ENCODE peak calls at places on chromosomes 12 and 14, in four cellular contexts. G is CD8-positive, alpha-beta T cell; Y is uterus; F is stimulated activated CD4-positive, alpha-beta T cell treated with anti-CD3 and anti-CD28 coated beads, TNF-alpha, amount 100 ng/mL, for 48 hours. A is an unnamed sample.
A peak's percentile ranks its signal among the peaks of the same experiment; 100 is the strongest.

GRCh38 chr12:238116-238515 is 24.2 kb upstream of the SLC6A12 start:
- DNase-seq in G (no peak), Y (no peak), F (no peak), A (no peak)

GRCh38 chr12:57223191-57224165 is 6.0 kb upstream of the SHMT2 start:
- DNase-seq in G (no peak), Y (no peak), F (no peak), A (no peak)

GRCh38 chr14:26841920-26842741 is 244.3 kb upstream of the NOVA1 start:
- DNase-seq in G (no peak), Y (peak; percentile 66), F (no peak), A (peak; percentile 79)

GRCh38 chr14:42854061-42854460 is 1247.4 kb downstream of the LRFN5 start:
- DNase-seq in G (no peak), Y (no peak), F (no peak), A (no peak)

GRCh38 chr14:51073751-51074150 is 21.2 kb downstream of the TRIM9 start:
- DNase-seq in G (no peak), Y (peak; percentile 57), F (no peak), A (no peak)

GRCh38 chr12:62468394-62468793 is 1.8 kb downstream of the MON2 start:
- DNase-seq in G (no peak), Y (no peak), F (no peak), A (no peak)

GRCh38 chr12:15011162-15011561 is 38.3 kb downstream of the PDE6H start:
- DNase-seq in G (no peak), Y (no peak), F (no peak), A (no peak)

GRCh38 chr14:65502676-65503124 is 90.2 kb downstream of the FUT8 start:
- DNase-seq in G (no peak), Y (no peak), F (no peak), A (no peak)

GRCh38 chr14:90273532-90273931 is 17.2 kb downstream of the PSMC1 start:
- DNase-seq in G (no peak), Y (no peak), F (no peak), A (peak; percentile 57)

GRCh38 chr14:104132981-104133380 is 5.4 kb upstream of the KIF26A start:
- DNase-seq in G (no peak), Y (no peak), F (no peak), A (no peak)

GRCh38 chr12:117836999-117837736 is 131.6 kb downstream of the KSR2 start:
- DNase-seq in G (peak; percentile 62), Y (peak; percentile 60), F (peak; percentile 69), A (peak; percentile 82)

GRCh38 chr12:118874698-118875548 is 106.4 kb upstream of the SRRM4 start:
- DNase-seq in G (no peak), Y (no peak), F (no peak), A (no peak)

GRCh38 chr12:131857908-131858850 is 30.0 kb downstream of the MMP17 start:
- DNase-seq in G (no peak), Y (no peak), F (no peak), A (no peak)

GRCh38 chr12:64675795-64676194 is 65.5 kb downstream of the RASSF3 start:
- DNase-seq in G (no peak), Y (no peak), F (no peak), A (no peak)

GRCh38 chr14:91284146-91284790 is 39.8 kb upstream of the GPR68 start:
- DNase-seq in G (no peak), Y (peak; percentile 41), F (no peak), A (no peak)

GRCh38 chr14:23028800-23029199 is 5.9 kb downstream of the PSMB5 start:
- DNase-seq in G (no peak), Y (no peak), F (no peak), A (no peak)

A was measured in right atrium auricular region.